ENCODE peak calls at places on chromosomes 4 and X, in ten cellular contexts. B, T, M, X, W, C, Z, K, V and I are unnamed samples.

GRCh38 chr4:145301386-145302080 is 121.1 kb upstream of the OTUD4 start:
- DNase-seq in Z (no peak), K (no peak), T (no peak), V (no peak), B (no peak), C (no peak), M (no peak), W (no peak), X (no peak), I (no peak)

GRCh38 chrX:131728295-131729145 is 184.6 kb downstream of the OR13H1 start:
- DNase-seq in M (peak; percentile 71), V (no peak), C (no peak), Z (peak; percentile 90), K (no peak), B (no peak), T (peak; percentile 47), X (peak; percentile 88), W (no peak), I (peak; percentile 32)

GRCh38 chr4:148349153-148349552 is 93.1 kb downstream of the NR3C2 start:
- DNase-seq in C (no peak), V (no peak), K (no peak), T (no peak), Z (no peak), W (no peak), X (no peak), B (no peak), M (no peak), I (no peak)

GRCh38 chr4:17762705-17763104 is 18.7 kb downstream of the FAM184B start:
- DNase-seq in V (no peak), W (no peak), Z (no peak), X (peak; percentile 49), T (peak; percentile 50), M (no peak), C (no peak), K (no peak), B (no peak), I (no peak)

GRCh38 chrX:107565005-107565404 is 63.3 kb upstream of the PRPS1 start:
- DNase-seq in B (no peak), T (no peak), Z (no peak), W (no peak), V (no peak), M (no peak), X (peak; percentile 46), C (no peak), K (no peak), I (no peak)

GRCh38 chr4:183424109-183424751 is 20.2 kb upstream of the CDKN2AIP start:
- DNase-seq in X (no peak), V (no peak), M (no peak), T (no peak), W (no peak), B (no peak), K (no peak), C (no peak), Z (peak; percentile 42), I (no peak)

GRCh38 chr4:105930696-105931095 is 35.4 kb downstream of the NPNT start:
- DNase-seq in X (no peak), W (no peak), M (no peak), C (no peak), V (no peak), T (no peak), B (no peak), K (no peak), Z (no peak), I (no peak)

GRCh38 chrX:126489141-126489540 is 63.5 kb downstream of the DCAF12L1 start:
- DNase-seq in M (no peak), W (no peak), V (no peak), C (no peak), K (no peak), T (no peak), B (no peak), Z (no peak), X (peak; percentile 25), I (no peak)

GRCh38 chr4:2330119-2331042 is 68.5 kb upstream of the MXD4 start:
- DNase-seq in V (no peak), T (peak; percentile 88), M (no peak), K (no peak), Z (no peak), X (peak; percentile 85), B (no peak), W (no peak), C (no peak), I (peak; percentile 83)

GRCh38 chr4:85864806-85865205 is 389.9 kb downstream of the ARHGAP24 start:
- DNase-seq in C (no peak), K (no peak), B (no peak), T (no peak), Z (no peak), X (no peak), M (no peak), V (no peak), W (no peak), I (no peak)

GRCh38 chr4:151226004-151226932 is 50.7 kb upstream of the PRSS48 start:
- DNase-seq in X (peak; percentile 87), M (no peak), K (no peak), C (no peak), T (peak; percentile 82), V (no peak), Z (no peak), B (no peak), W (no peak), I (no peak)

GRCh38 chr4:182307746-182308145 is 64.5 kb downstream of the TENM3 start:
- DNase-seq in T (no peak), M (no peak), K (no peak), W (no peak), V (no peak), C (no peak), X (peak; percentile 98), Z (no peak), B (no peak), I (no peak)

GRCh38 chr4:153912296-153912695 is 123.4 kb upstream of the SFRP2 start:
- DNase-seq in B (no peak), T (no peak), K (no peak), V (no peak), C (no peak), M (no peak), X (no peak), Z (no peak), W (no peak), I (no peak)

GRCh38 chr4:143352052-143352451 is 15.4 kb downstream of the GAB1 start:
- DNase-seq in M (no peak), V (no peak), X (peak; percentile 48), B (no peak), T (no peak), Z (no peak), C (no peak), K (no peak), W (no peak), I (no peak)

GRCh38 chrX:13463608-13464007 is 105.8 kb upstream of the EGFL6 start:
- DNase-seq in Z (peak; percentile 77), X (peak; percentile 7), T (peak; percentile 29), K (no peak), M (no peak), C (no peak), W (no peak), B (no peak), V (no peak), I (no peak)

GRCh38 chr4:36332023-36332781 is 50.8 kb downstream of the DTHD1 start:
- DNase-seq in K (no peak), B (no peak), T (no peak), C (no peak), W (no peak), X (peak; percentile 41), M (peak; percentile 68), V (no peak), Z (no peak), I (no peak)

GRCh38 chrX:17836830-17837229 is 24.3 kb downstream of the RAI2 start:
- DNase-seq in T (no peak), V (no peak), W (no peak), K (no peak), X (no peak), B (no peak), C (no peak), M (no peak), Z (no peak), I (no peak)

GRCh38 chr4:8179771-8180170 is 19.3 kb upstream of the SH3TC1 start:
- DNase-seq in X (no peak), V (no peak), K (no peak), Z (no peak), B (no peak), T (no peak), M (no peak), W (no peak), C (no peak), I (no peak)

GRCh38 chr4:151567056-151567455 is 158.1 kb downstream of the FHIP1A start:
- DNase-seq in K (no peak), M (no peak), Z (no peak), C (no peak), W (no peak), T (no peak), B (no peak), X (no peak), V (no peak), I (no peak)

GRCh38 chrX:16559206-16559619 is 90.7 kb upstream of the S100G start:
- DNase-seq in V (no peak), T (peak; percentile 27), W (no peak), K (no peak), M (no peak), Z (no peak), C (no peak), X (no peak), B (no peak), I (no peak)

GRCh38 chr4:72567821-72568620 is 1.0 kb downstream of the ADAMTS3 start:
- DNase-seq in M (peak; percentile 55), X (peak; percentile 88), T (peak; percentile 83), V (no peak), W (peak; percentile 40), C (no peak), Z (peak; percentile 88), B (no peak), K (no peak), I (no peak)

GRCh38 chr4:150280081-150280950 is 202.1 kb downstream of the DCLK2 start:
- DNase-seq in K (no peak), B (no peak), X (peak; percentile 90), V (no peak), T (peak; percentile 50), Z (no peak), W (no peak), M (no peak), C (no peak), I (no peak)

GRCh38 chr4:122785099-122785498 is 41.5 kb upstream of the FGF2 start:
- DNase-seq in K (no peak), M (no peak), Z (no peak), W (no peak), X (no peak), V (no peak), C (no peak), T (no peak), B (no peak), I (no peak)

GRCh38 chr4:124684301-124684700 is 28.2 kb downstream of the ANKRD50 start:
- DNase-seq in W (no peak), K (no peak), M (no peak), T (no peak), B (no peak), Z (no peak), C (no peak), X (no peak), V (no peak), I (no peak)

GRCh38 chrX:16601885-16602284 is 48.1 kb upstream of the S100G start:
- DNase-seq in Z (no peak), X (no peak), V (no peak), W (no peak), C (no peak), M (no peak), T (no peak), B (no peak), K (no peak), I (no peak)

GRCh38 chr4:153090670-153091385 is 113.4 kb upstream of the TRIM2 start:
- DNase-seq in T (no peak), X (no peak), W (no peak), B (no peak), V (no peak), C (no peak), Z (no peak), K (no peak), M (no peak), I (no peak)

GRCh38 chrX:120428309-120428708 is 40.8 kb downstream of the LAMP2 start:
- DNase-seq in V (no peak), W (no peak), C (no peak), K (no peak), B (no peak), X (peak; percentile 5), M (no peak), Z (no peak), T (no peak), I (no peak)